ENCODE peak calls at places on chromosomes 1 and 21, in five cellular contexts. Y, B, L, G and P are unnamed samples.

GRCh38 chr1:213669964-213670691 is 317.6 kb upstream of the PROX1 start:
- DNase-seq in G (no peak), Y (no peak), B (no peak), L (no peak), P (no peak)

GRCh38 chr1:10737268-10737624 is 59.2 kb downstream of the CASZ1 start:
- DNase-seq in L (no peak), Y (no peak), G (no peak), B (no peak), P (no peak)

GRCh38 chr1:169460193-169460833 is 25.4 kb downstream of the SLC19A2 start:
- DNase-seq in B (no peak), G (no peak), Y (no peak), L (no peak), P (no peak)

GRCh38 chr1:216237927-216238550 is 185.2 kb downstream of the USH2A start:
- DNase-seq in G (no peak), B (no peak), L (no peak), Y (no peak), P (no peak)

GRCh38 chr1:97270508-97271307 is 549.1 kb downstream of the PTBP2 start:
- DNase-seq in B (no peak), L (no peak), Y (no peak), G (no peak), P (no peak)

GRCh38 chr21:16302851-16303282 is 573.1 kb downstream of the USP25 start:
- DNase-seq in L (no peak), G (no peak), B (no peak), Y (no peak), P (no peak)

GRCh38 chr1:218156602-218157001 is 128.5 kb upstream of the RRP15 start:
- DNase-seq in Y (no peak), G (no peak), L (no peak), B (no peak), P (no peak)

GRCh38 chr1:67459068-67459467 is 28.9 kb upstream of the SERBP1 start:
- DNase-seq in Y (no peak), G (no peak), L (no peak), B (no peak), P (no peak)

GRCh38 chr1:23210351-23210785 is 6.9 kb downstream of the HTR1D start:
- DNase-seq in G (no peak), Y (no peak), B (no peak), L (no peak), P (no peak)

GRCh38 chr1:90924982-90925381 is 96.9 kb downstream of the ZNF644 start:
- DNase-seq in G (no peak), B (no peak), L (no peak), Y (no peak), P (no peak)

GRCh38 chr1:94279048-94279447 is 41.7 kb upstream of the ARHGAP29 start:
- DNase-seq in B (no peak), L (no peak), Y (no peak), G (no peak), P (no peak)